ENCODE peak calls at places on chromosomes 1 and 21, in nine cellular contexts. X is cardiac muscle cell; D is tibial nerve; T is heart right ventricle; V is astrocyte; L is fibroblast of lung; J is body of pancreas; G is CD8-positive, alpha-beta T cell; R is heart left ventricle. P is an unnamed sample.

GRCh38 chr21:29298348-29299045 is at the start of gene BACH1:
- DNase-seq in X (peak; percentile 95), D (peak; percentile 77), T (peak; percentile 87), V (peak; percentile 81), L (peak; percentile 91), J (peak; percentile 92), G (peak; percentile 85), R (peak; percentile 95), P (peak; percentile 90)

GRCh38 chr1:177632923-177633322 is 336.9 kb downstream of the SEC16B start:
- DNase-seq in X (peak; percentile 63), D (no peak), T (no peak), V (no peak), L (no peak), J (no peak), G (no peak), R (no peak), P (no peak)

GRCh38 chr1:91406773-91407389 is 2.2 kb upstream of the HFM1 start:
- DNase-seq in X (peak; percentile 18), D (no peak), T (no peak), V (no peak), L (peak; percentile 27), J (no peak), G (no peak), R (no peak), P (no peak)

GRCh38 chr1:38502772-38503171 is 356.8 kb downstream of the RRAGC start:
- DNase-seq in X (peak; percentile 8), D (no peak), T (no peak), V (no peak), L (no peak), J (no peak), G (no peak), R (no peak), P (no peak)

GRCh38 chr1:152870831-152871730 is 7.0 kb upstream of the SMCP start:
- DNase-seq in X (peak; percentile 4), D (no peak), T (no peak), V (peak; percentile 8), L (peak; percentile 10), J (no peak), G (no peak), R (no peak), P (no peak)

GRCh38 chr1:59477286-59477685 is 180.4 kb downstream of the FGGY start:
- DNase-seq in X (no peak), D (no peak), T (no peak), V (peak; percentile 88), L (peak; percentile 71), J (no peak), G (no peak), R (no peak), P (no peak)

GRCh38 chr1:230509281-230509977 is 83.3 kb upstream of the PGBD5 start:
- DNase-seq in X (peak; percentile 79), D (no peak), T (no peak), V (peak; percentile 94), L (peak; percentile 82), J (no peak), G (no peak), R (no peak), P (no peak)

GRCh38 chr1:185257947-185258203 is 59.2 kb downstream of the IVNS1ABP start:
- DNase-seq in X (peak; percentile 63), D (no peak), T (no peak), V (peak; percentile 57), L (peak; percentile 11), J (no peak), G (no peak), R (no peak), P (no peak)

GRCh38 chr21:33133912-33134311 is 64.0 kb downstream of the OLIG1 start:
- DNase-seq in X (no peak), D (no peak), T (no peak), V (no peak), L (no peak), J (no peak), G (no peak), R (no peak), P (no peak)

GRCh38 chr1:14603641-14604040 is 5.2 kb downstream of the KAZN start:
- DNase-seq in X (no peak), D (no peak), T (no peak), V (no peak), L (no peak), J (no peak), G (no peak), R (no peak), P (no peak)

GRCh38 chr21:42753804-42754203 is 100.4 kb downstream of the PDE9A start:
- DNase-seq in X (no peak), D (no peak), T (no peak), V (no peak), L (no peak), J (no peak), G (no peak), R (peak; percentile 18), P (no peak)

GRCh38 chr1:35850716-35851115 is 32.3 kb upstream of the AGO1 start:
- DNase-seq in X (no peak), D (no peak), T (no peak), V (no peak), L (no peak), J (no peak), G (no peak), R (no peak), P (no peak)

GRCh38 chr1:35852241-35852640 is 30.8 kb upstream of the AGO1 start:
- DNase-seq in X (no peak), D (no peak), T (no peak), V (no peak), L (no peak), J (no peak), G (no peak), R (no peak), P (no peak)

GRCh38 chr1:35847935-35848565 is 35.0 kb upstream of the AGO1 start:
- DNase-seq in X (no peak), D (no peak), T (no peak), V (no peak), L (no peak), J (no peak), G (no peak), R (no peak), P (no peak)

GRCh38 chr1:35850051-35850450 is 33.0 kb upstream of the AGO1 start:
- DNase-seq in X (no peak), D (no peak), T (no peak), V (peak; percentile 13), L (no peak), J (no peak), G (no peak), R (no peak), P (no peak)

DNA sequence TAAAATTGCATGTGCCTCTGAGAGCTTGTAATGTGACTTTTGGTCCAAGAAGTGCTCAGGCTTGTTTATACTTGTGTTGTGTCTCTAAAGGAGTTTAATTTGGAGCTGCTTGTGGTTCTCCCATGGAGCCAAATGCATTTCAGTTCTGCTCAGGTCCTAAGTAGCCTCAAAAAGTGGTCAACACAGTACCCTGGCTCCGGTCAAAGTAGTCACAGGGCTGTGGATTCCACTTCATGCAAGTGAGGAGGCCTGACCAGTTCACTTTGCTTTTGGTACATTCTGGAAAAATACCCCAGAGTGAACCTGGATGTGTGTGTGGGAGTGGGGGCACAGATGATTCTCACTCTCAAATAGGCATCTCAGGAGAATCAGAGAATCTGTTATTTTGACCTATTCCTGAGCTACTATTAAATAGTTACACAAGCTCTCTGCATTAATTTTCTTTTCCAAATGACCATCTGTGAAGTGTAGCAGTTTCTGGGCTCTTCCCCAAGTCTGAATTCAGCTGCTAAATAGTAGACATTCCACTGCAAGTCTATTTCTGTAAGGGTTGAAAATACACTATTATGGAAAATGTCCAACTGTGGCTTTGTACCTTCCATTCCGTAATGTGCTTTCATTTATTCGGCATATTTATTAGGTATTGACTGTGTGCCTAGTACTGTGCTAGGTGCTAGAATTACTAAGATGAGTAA is 31.7 kb upstream of the AGO1 start:
- DNase-seq in X (peak; percentile 75), D (no peak), T (no peak), V (peak; percentile 85), L (peak; percentile 75), J (no peak), G (no peak), R (no peak), P (no peak)
- H3K36me3 ChIP-seq in X (peaks cover 44% of the 10 kb centered on the region), D (peaks cover 64% of the 10 kb centered on the region), T (no peaks in the 10 kb centered on the region), V (peaks cover 23% of the 10 kb centered on the region), L (peaks cover 3% of the 10 kb centered on the region), J (no peaks in the 10 kb centered on the region), G (no peaks in the 10 kb centered on the region), R (peaks cover 41% of the 10 kb centered on the region), P (peaks cover 44% of the 10 kb centered on the region)

DNA sequence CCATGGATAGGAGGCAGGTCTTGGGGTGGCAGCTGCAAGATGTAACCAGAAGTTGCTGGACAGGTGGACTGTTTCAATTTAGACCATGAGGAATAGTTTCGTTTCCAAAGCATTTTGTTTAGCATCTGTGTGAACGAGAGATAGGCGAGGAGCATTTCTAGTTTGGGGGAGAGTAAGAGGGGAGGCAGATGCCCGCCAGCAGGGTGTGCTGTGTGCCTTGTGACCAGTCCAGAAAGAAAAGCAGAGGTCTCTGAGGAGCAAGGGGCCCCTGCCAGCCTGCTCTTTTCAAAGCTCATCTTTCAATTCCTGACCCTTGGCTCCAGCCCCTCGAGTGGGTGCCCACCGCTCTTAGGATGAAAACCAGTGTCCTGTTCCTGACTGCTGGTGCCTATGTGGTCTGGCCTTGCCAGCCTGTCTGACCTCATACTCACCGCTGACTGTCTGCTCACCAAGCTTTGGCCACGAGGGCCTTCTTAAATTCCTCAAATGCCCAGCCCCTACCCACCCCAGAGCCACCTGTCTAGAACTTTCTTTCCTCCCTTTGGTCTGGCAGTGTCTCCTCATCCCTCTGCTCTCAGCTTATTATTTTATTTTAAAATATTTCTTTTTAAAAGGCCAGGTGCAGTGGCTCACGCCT is 8.5 kb downstream of the SERINC2 start:
- DNase-seq in X (peak; percentile 49), D (no peak), T (no peak), V (no peak), L (peak; percentile 48), J (no peak), G (no peak), R (no peak), P (no peak)
- TF ChIP-seq CTCF in X (peak; percentile 60), D (no peak), T (peak; percentile 33), V (peak; percentile 37), L (peak; percentile 40), J (no peak), G (no peak), R (peak; percentile 36), P (peak; percentile 44)

DNA sequence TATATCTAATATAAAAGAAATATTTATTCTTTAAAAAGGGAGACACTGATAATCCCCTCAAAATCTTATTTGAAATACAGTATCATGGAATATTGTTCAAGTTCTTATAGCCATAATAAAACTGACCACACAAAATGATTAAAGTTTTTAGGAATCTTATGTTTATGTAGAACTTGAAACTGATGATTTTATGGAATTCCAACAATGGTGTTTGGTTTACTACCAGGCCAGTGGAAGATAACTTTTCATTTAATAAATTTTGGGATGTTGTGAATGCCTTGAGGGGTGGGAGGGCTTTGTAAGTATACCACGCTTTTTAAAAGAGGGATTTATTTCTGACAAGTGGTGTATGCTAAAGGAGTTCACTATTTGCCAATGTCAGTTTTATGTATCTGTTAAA is 87.8 kb downstream of the RAB3GAP2 start:
- DNase-seq in X (no peak), D (no peak), T (no peak), V (peak; percentile 12), L (no peak), J (no peak), G (no peak), R (no peak), P (no peak)
- H3K36me3 ChIP-seq in X (peaks cover 38% of the 10 kb centered on the region), D (peaks cover 59% of the 10 kb centered on the region), T (no peaks in the 10 kb centered on the region), V (peaks cover 25% of the 10 kb centered on the region), L (no peaks in the 10 kb centered on the region), J (no peaks in the 10 kb centered on the region), G (peaks cover 19% of the 10 kb centered on the region), R (peaks cover 30% of the 10 kb centered on the region), P (peaks cover 77% of the 10 kb centered on the region)

DNA sequence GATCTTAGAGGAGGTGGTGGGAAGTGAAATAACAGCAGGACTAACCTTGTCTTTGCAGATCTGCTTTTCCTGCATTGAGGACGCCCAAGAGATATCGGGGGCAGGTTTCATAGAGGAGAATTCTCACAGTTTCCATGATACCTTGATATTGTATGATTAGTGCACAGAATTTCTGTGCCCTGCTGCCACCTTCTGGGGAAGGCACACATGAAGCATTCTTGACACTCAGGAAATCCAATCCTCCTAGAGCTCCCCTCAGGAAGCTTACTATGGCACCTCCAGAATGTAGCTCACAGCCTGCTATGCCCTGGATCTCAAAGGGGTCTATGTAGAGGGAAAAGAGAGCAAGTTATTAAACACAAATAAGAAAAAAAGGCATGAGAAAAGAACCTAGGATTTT is 1.5 kb downstream of the CD1B start:
- DNase-seq in X (peak; percentile 0), D (no peak), T (no peak), V (no peak), L (no peak), J (no peak), G (no peak), R (no peak), P (no peak)
- TF ChIP-seq CTCF in X (no peak), D (no peak), T (no peak), V (no peak), L (no peak), J (no peak), G (no peak), R (peak; percentile 24), P (no peak)